ENCODE peak calls at places on chromosomes 11 and 22, in four cellular contexts. S, I, D and E are unnamed samples.

GRCh38 chr22:17077255-17077654 is 7.5 kb upstream of the IL17RA start:
- DNase-seq in D (no peak), S (no peak), I (no peak), E (no peak)

GRCh38 chr11:14541180-14541579 is 21.0 kb upstream of the PSMA1 start:
- DNase-seq in I (no peak), D (peak), S (no peak), E (no peak)

GRCh38 chr11:110478410-110478809 is 48.7 kb downstream of the FDX1 start:
- DNase-seq in I (peak), S (no peak), D (no peak), E (no peak)

GRCh38 chr22:31812977-31813605 is 59.3 kb downstream of the DEPDC5 start:
- DNase-seq in D (peak), S (no peak), I (no peak), E (no peak)

GRCh38 chr11:92735039-92735438 is 234.4 kb upstream of the MTNR1B start:
- DNase-seq in D (no peak), I (no peak), S (no peak), E (no peak)

GRCh38 chr22:27867114-27867957 is 51.7 kb downstream of the PITPNB start:
- DNase-seq in S (peak), I (no peak), D (no peak), E (no peak)

GRCh38 chr11:65128182-65129145 is 5.9 kb downstream of the SYVN1 start:
- DNase-seq in I (no peak), D (no peak), S (no peak), E (no peak)

GRCh38 chr11:130725417-130726233 is 190.7 kb downstream of the SNX19 start:
- DNase-seq in S (no peak), D (no peak), I (no peak), E (no peak)

GRCh38 chr11:60866911-60867870 is at the start of gene ZP1:
- DNase-seq in S (no peak), I (no peak), D (no peak), E (no peak)

GRCh38 chr11:64244107-64244506 is 2.6 kb downstream of the PPP1R14B start:
- DNase-seq in D (no peak), I (no peak), S (no peak), E (no peak)

GRCh38 chr11:5620606-5621521 is 3.9 kb upstream of the TRIM34 start:
- DNase-seq in D (peak), I (no peak), S (peak), E (no peak)

GRCh38 chr11:10612217-10612862 is 43.9 kb upstream of the LYVE1 start:
- DNase-seq in I (no peak), S (no peak), D (no peak), E (no peak)

GRCh38 chr11:70364745-70365535 is 33.4 kb upstream of the CTTN start:
- DNase-seq in I (no peak), S (no peak), D (no peak), E (peak)

GRCh38 chr11:124793466-124794278 is 6.5 kb downstream of the MSANTD2 start:
- DNase-seq in S (peak), D (peak), I (peak), E (no peak)

GRCh38 chr11:45100338-45100737 is 46.1 kb upstream of the PRDM11 start:
- DNase-seq in D (no peak), I (peak), S (peak), E (no peak)

GRCh38 chr11:63682045-63682915 is 980 bp downstream of the RTN3 start:
- DNase-seq in I (peak), S (peak), D (peak), E (no peak)

GRCh38 chr11:36619502-36619901 is 21.5 kb upstream of the RAG2 start:
- DNase-seq in I (no peak), D (no peak), S (no peak), E (no peak)

GRCh38 chr11:84558085-84558905 is 1068.8 kb downstream of the DLG2 start:
- DNase-seq in S (peak), I (peak), D (peak), E (no peak)

GRCh38 chr22:27286711-27287110 is 514.8 kb downstream of the MN1 start:
- DNase-seq in S (no peak), I (no peak), D (no peak), E (no peak)

GRCh38 chr11:12724301-12725046 is 50.3 kb downstream of the TEAD1 start:
- DNase-seq in S (peak), I (peak), D (peak), E (no peak)

GRCh38 chr11:22703561-22703960 is 37.1 kb downstream of the GAS2 start:
- DNase-seq in S (no peak), D (peak), I (no peak), E (no peak)

GRCh38 chr22:50720301-50720845 is 17.6 kb upstream of the ACR start:
- DNase-seq in D (no peak), I (no peak), S (no peak), E (no peak)

GRCh38 chr22:31449521-31449920 is 40.1 kb downstream of the EIF4ENIF1 start:
- DNase-seq in I (no peak), S (no peak), D (no peak), E (no peak)

GRCh38 chr11:120061036-120061760 is 76.7 kb downstream of the TRIM29 start:
- DNase-seq in D (no peak), S (no peak), I (no peak), E (no peak)

GRCh38 chr11:80593981-80594380 is 1153.2 kb upstream of the TENM4 start:
- DNase-seq in I (no peak), D (peak), S (peak), E (no peak)

GRCh38 chr11:112453601-112454577 is 193.2 kb upstream of the PLET1 start:
- DNase-seq in D (peak), I (peak), S (peak), E (no peak)
- TF ChIP-seq CHD4 in D (no peak), I (no peak), S (no peak), E (no peak)

GRCh38 chr22:33746501-33746928 is 173.8 kb downstream of the LARGE1 start:
- DNase-seq in S (peak), I (no peak), D (peak), E (no peak)
- TF ChIP-seq CHD4 in S (no peak), I (no peak), D (no peak), E (no peak)

GRCh38 chr22:43658823-43659222 is 153.3 kb downstream of the EFCAB6 start:
- DNase-seq in S (no peak), I (no peak), D (no peak), E (no peak)
- TF ChIP-seq CHD4 in S (no peak), I (no peak), D (no peak), E (no peak)

GRCh38 chr11:69152748-69153446 is 2.8 kb upstream of the SMIM38 start:
- DNase-seq in D (peak), I (no peak), S (no peak), E (no peak)
- TF ChIP-seq CHD4 in D (no peak), I (no peak), S (no peak), E (no peak)

DNA sequence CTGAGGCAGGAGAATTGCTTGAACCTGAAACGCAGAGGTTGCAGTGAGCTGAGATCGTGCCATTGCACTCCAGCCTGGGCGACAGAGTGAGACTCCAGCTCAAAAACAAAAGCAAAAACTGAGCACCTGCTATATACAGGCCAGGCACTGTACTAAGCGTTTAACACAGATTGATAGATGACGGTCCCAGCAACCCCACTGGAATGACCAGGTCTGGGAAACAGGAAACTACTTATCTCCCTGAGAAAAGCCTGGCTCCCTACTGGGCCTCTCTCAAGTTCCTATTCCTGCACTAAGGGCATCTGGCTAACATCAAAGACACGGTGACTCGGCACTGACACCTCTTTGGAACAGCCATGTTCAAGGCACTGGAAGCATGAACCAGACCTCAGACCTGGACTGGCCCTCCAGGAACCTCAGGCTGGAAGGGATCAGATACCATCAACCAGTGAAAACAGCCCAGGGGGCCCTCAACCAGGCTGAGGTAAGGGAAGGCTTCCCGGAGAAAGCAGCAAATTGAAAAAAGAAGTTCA is 16.6 kb downstream of the ARAP1 start:
- DNase-seq in S (peak), I (peak), D (peak), E (no peak)
- TF ChIP-seq CHD4 in S (no peak), I (no peak), D (no peak), E (no peak)

GRCh38 chr11:83493918-83494317 is 207.8 kb upstream of the CCDC90B start:
- DNase-seq in D (no peak), S (no peak), I (no peak), E (no peak)
- TF ChIP-seq CHD4 in D (no peak), S (no peak), I (no peak), E (no peak)